ENCODE peak calls at places on chromosomes 13 and 19, in six cellular contexts. One of them, this sample, is unnamed.

GRCh38 chr19:33878912-33879810 is 82.5 kb downstream of the KCTD15 start:
- DNase-seq in B cell: no peak
- DNase-seq in spleen: peak; percentile 72
- DNase-seq in endothelial cell: no peak
- DNase-seq in left ventricle myocardium inferior: no peak
- DNase-seq in cardiac muscle cell: no peak
- DNase-seq in this sample: peak; percentile 35

GRCh38 chr13:90545070-90545840 is 802.2 kb upstream of the MIR17HG start:
- DNase-seq in spleen: no peak
- DNase-seq in endothelial cell: no peak
- DNase-seq in B cell: no peak
- DNase-seq in cardiac muscle cell: no peak
- DNase-seq in left ventricle myocardium inferior: no peak
- DNase-seq in this sample: no peak

GRCh38 chr19:9936151-9937000 is at the start of gene OLFM2:
- DNase-seq in B cell: no peak
- DNase-seq in spleen: no peak
- DNase-seq in cardiac muscle cell: peak; percentile 55
- DNase-seq in endothelial cell: peak; percentile 40
- DNase-seq in left ventricle myocardium inferior: peak; percentile 34
- DNase-seq in this sample: peak; percentile 71

GRCh38 chr19:35642798-35643254 is 1.3 kb downstream of the ETV2 start:
- DNase-seq in left ventricle myocardium inferior: no peak
- DNase-seq in B cell: no peak
- DNase-seq in spleen: no peak
- DNase-seq in cardiac muscle cell: no peak
- DNase-seq in endothelial cell: peak; percentile 55
- DNase-seq in this sample: peak; percentile 12

GRCh38 chr19:28710278-28710677 is 502.7 kb downstream of the UQCRFS1 start:
- DNase-seq in left ventricle myocardium inferior: no peak
- DNase-seq in B cell: no peak
- DNase-seq in endothelial cell: no peak
- DNase-seq in cardiac muscle cell: peak; percentile 70
- DNase-seq in spleen: no peak
- DNase-seq in this sample: no peak

GRCh38 chr13:73521970-73522549 is 463.3 kb downstream of the KLF5 start:
- DNase-seq in left ventricle myocardium inferior: no peak
- DNase-seq in endothelial cell: no peak
- DNase-seq in cardiac muscle cell: no peak
- DNase-seq in spleen: no peak
- DNase-seq in B cell: no peak
- DNase-seq in this sample: no peak

GRCh38 chr19:27776020-27776419 is 1436.9 kb downstream of the UQCRFS1 start:
- DNase-seq in spleen: no peak
- DNase-seq in left ventricle myocardium inferior: no peak
- DNase-seq in cardiac muscle cell: no peak
- DNase-seq in endothelial cell: no peak
- DNase-seq in B cell: no peak
- DNase-seq in this sample: no peak

GRCh38 chr13:50340146-50340545 is 324.9 kb downstream of the KCNRG start:
- DNase-seq in B cell: no peak
- DNase-seq in spleen: no peak
- DNase-seq in left ventricle myocardium inferior: no peak
- DNase-seq in cardiac muscle cell: no peak
- DNase-seq in endothelial cell: no peak
- DNase-seq in this sample: no peak

GRCh38 chr19:44988896-44989563 is 12.2 kb upstream of the RELB start:
- DNase-seq in cardiac muscle cell: peak; percentile 70
- DNase-seq in endothelial cell: peak; percentile 75
- DNase-seq in B cell: peak; percentile 75
- DNase-seq in left ventricle myocardium inferior: peak; percentile 40
- DNase-seq in spleen: peak; percentile 89
- DNase-seq in this sample: peak; percentile 57

GRCh38 chr19:19485161-19485997 is 30.0 kb downstream of the TSSK6 start:
- DNase-seq in left ventricle myocardium inferior: peak; percentile 45
- DNase-seq in endothelial cell: no peak
- DNase-seq in spleen: peak; percentile 78
- DNase-seq in B cell: peak; percentile 72
- DNase-seq in cardiac muscle cell: no peak
- DNase-seq in this sample: no peak

GRCh38 chr13:113009743-113010509 is 40.9 kb downstream of the MCF2L start:
- DNase-seq in cardiac muscle cell: no peak
- DNase-seq in left ventricle myocardium inferior: no peak
- DNase-seq in B cell: no peak
- DNase-seq in spleen: no peak
- DNase-seq in endothelial cell: no peak
- DNase-seq in this sample: no peak

GRCh38 chr13:32852568-32852967 is 163.7 kb upstream of the KL start:
- DNase-seq in B cell: no peak
- DNase-seq in left ventricle myocardium inferior: no peak
- DNase-seq in cardiac muscle cell: no peak
- DNase-seq in spleen: no peak
- DNase-seq in endothelial cell: no peak
- DNase-seq in this sample: no peak

GRCh38 chr13:51479199-51479523 is 26.3 kb upstream of the INTS6 start:
- DNase-seq in endothelial cell: no peak
- DNase-seq in left ventricle myocardium inferior: no peak
- DNase-seq in spleen: no peak
- DNase-seq in cardiac muscle cell: no peak
- DNase-seq in B cell: no peak
- DNase-seq in this sample: no peak

GRCh38 chr13:25440081-25440480 is 68.3 kb downstream of the ATP8A2 start:
- DNase-seq in cardiac muscle cell: no peak
- DNase-seq in left ventricle myocardium inferior: no peak
- DNase-seq in spleen: no peak
- DNase-seq in endothelial cell: no peak
- DNase-seq in B cell: no peak
- DNase-seq in this sample: no peak

GRCh38 chr13:52652170-52652979 is at the start of gene SUGT1:
- DNase-seq in B cell: peak; percentile 97
- DNase-seq in spleen: peak; percentile 100
- DNase-seq in left ventricle myocardium inferior: peak; percentile 98
- DNase-seq in cardiac muscle cell: peak; percentile 98
- DNase-seq in endothelial cell: peak; percentile 93
- DNase-seq in this sample: peak; percentile 99

GRCh38 chr19:8336072-8336569 is 6.9 kb downstream of the KANK3 start:
- DNase-seq in left ventricle myocardium inferior: no peak
- DNase-seq in spleen: peak; percentile 49
- DNase-seq in endothelial cell: no peak
- DNase-seq in cardiac muscle cell: no peak
- DNase-seq in B cell: no peak
- DNase-seq in this sample: peak; percentile 28

GRCh38 chr19:7500811-7501450 is 12.1 kb upstream of the PEX11G start:
- DNase-seq in left ventricle myocardium inferior: no peak
- DNase-seq in cardiac muscle cell: peak; percentile 78
- DNase-seq in B cell: no peak
- DNase-seq in endothelial cell: peak; percentile 72
- DNase-seq in spleen: peak; percentile 87
- DNase-seq in this sample: no peak

GRCh38 chr19:12733907-12734214 is 623 bp downstream of the TRIR start:
- DNase-seq in endothelial cell: no peak
- DNase-seq in left ventricle myocardium inferior: no peak
- DNase-seq in B cell: no peak
- DNase-seq in cardiac muscle cell: no peak
- DNase-seq in spleen: no peak
- DNase-seq in this sample: no peak

GRCh38 chr19:12730054-12730453 is 4.4 kb downstream of the TRIR start:
- DNase-seq in spleen: no peak
- DNase-seq in left ventricle myocardium inferior: no peak
- DNase-seq in cardiac muscle cell: no peak
- DNase-seq in endothelial cell: no peak
- DNase-seq in B cell: no peak
- DNase-seq in this sample: no peak

GRCh38 chr19:12731337-12731736 is 3.1 kb downstream of the TRIR start:
- DNase-seq in endothelial cell: no peak
- DNase-seq in left ventricle myocardium inferior: no peak
- DNase-seq in cardiac muscle cell: no peak
- DNase-seq in spleen: no peak
- DNase-seq in B cell: no peak
- DNase-seq in this sample: no peak

GRCh38 chr19:12736854-12737665 is at the start of gene GET3:
- DNase-seq in cardiac muscle cell: peak; percentile 98
- DNase-seq in spleen: peak; percentile 93
- DNase-seq in B cell: peak; percentile 83
- DNase-seq in left ventricle myocardium inferior: peak; percentile 85
- DNase-seq in endothelial cell: peak; percentile 83
- DNase-seq in this sample: peak; percentile 98

GRCh38 chr19:12733369-12733896 is 1.1 kb downstream of the TRIR start:
- DNase-seq in spleen: no peak
- DNase-seq in endothelial cell: no peak
- DNase-seq in cardiac muscle cell: no peak
- DNase-seq in B cell: peak; percentile 59
- DNase-seq in left ventricle myocardium inferior: no peak
- DNase-seq in this sample: peak; percentile 6
- TF ChIP-seq CTCF in spleen: no peak
- TF ChIP-seq CTCF in endothelial cell: peak; percentile 12
- TF ChIP-seq CTCF in cardiac muscle cell: peak; percentile 37
- TF ChIP-seq CTCF in B cell: peak; percentile 69
- TF ChIP-seq CTCF in left ventricle myocardium inferior: no peak
- TF ChIP-seq CTCF in this sample: no peak

GRCh38 chr13:54733639-54734038 is 1705.0 kb downstream of the OLFM4 start:
- DNase-seq in cardiac muscle cell: peak; percentile 24
- DNase-seq in B cell: no peak
- DNase-seq in left ventricle myocardium inferior: no peak
- DNase-seq in endothelial cell: peak; percentile 13
- DNase-seq in spleen: no peak
- DNase-seq in this sample: no peak
- TF ChIP-seq CTCF in cardiac muscle cell: no peak
- TF ChIP-seq CTCF in B cell: peak; percentile 3
- TF ChIP-seq CTCF in left ventricle myocardium inferior: no peak
- TF ChIP-seq CTCF in endothelial cell: no peak
- TF ChIP-seq CTCF in spleen: no peak
- TF ChIP-seq CTCF in this sample: no peak

GRCh38 chr13:69565334-69565733 is 542.3 kb upstream of the ATXN8OS start:
- DNase-seq in B cell: no peak
- DNase-seq in spleen: no peak
- DNase-seq in cardiac muscle cell: no peak
- DNase-seq in endothelial cell: peak; percentile 31
- DNase-seq in left ventricle myocardium inferior: no peak
- DNase-seq in this sample: no peak
- TF ChIP-seq CTCF in B cell: no peak
- TF ChIP-seq CTCF in spleen: no peak
- TF ChIP-seq CTCF in cardiac muscle cell: no peak
- TF ChIP-seq CTCF in endothelial cell: peak; percentile 67
- TF ChIP-seq CTCF in left ventricle myocardium inferior: no peak
- TF ChIP-seq CTCF in this sample: no peak

GRCh38 chr13:31846182-31846938 is 107.0 kb downstream of the RXFP2 start:
- DNase-seq in left ventricle myocardium inferior: peak; percentile 95
- DNase-seq in endothelial cell: peak; percentile 92
- DNase-seq in spleen: peak; percentile 93
- DNase-seq in B cell: peak; percentile 70
- DNase-seq in cardiac muscle cell: peak; percentile 97
- DNase-seq in this sample: peak; percentile 91
- TF ChIP-seq CTCF in left ventricle myocardium inferior: no peak
- TF ChIP-seq CTCF in endothelial cell: no peak
- TF ChIP-seq CTCF in spleen: no peak
- TF ChIP-seq CTCF in B cell: no peak
- TF ChIP-seq CTCF in cardiac muscle cell: no peak
- TF ChIP-seq CTCF in this sample: no peak

GRCh38 chr19:51433092-51433491 is 15.7 kb upstream of the SIGLEC10 start:
- DNase-seq in B cell: no peak
- DNase-seq in spleen: no peak
- DNase-seq in cardiac muscle cell: no peak
- DNase-seq in left ventricle myocardium inferior: no peak
- DNase-seq in endothelial cell: no peak
- DNase-seq in this sample: no peak

GRCh38 chr19:51440846-51441409 is 17.3 kb downstream of the SIGLEC8 start:
- DNase-seq in B cell: no peak
- DNase-seq in left ventricle myocardium inferior: no peak
- DNase-seq in cardiac muscle cell: no peak
- DNase-seq in endothelial cell: no peak
- DNase-seq in spleen: peak; percentile 76
- DNase-seq in this sample: no peak

GRCh38 chr19:51440052-51440451 is 18.2 kb downstream of the SIGLEC8 start:
- DNase-seq in left ventricle myocardium inferior: no peak
- DNase-seq in B cell: no peak
- DNase-seq in endothelial cell: no peak
- DNase-seq in spleen: peak; percentile 18
- DNase-seq in cardiac muscle cell: no peak
- DNase-seq in this sample: no peak

GRCh38 chr19:51441410-51442390 is 16.6 kb downstream of the SIGLEC8 start:
- DNase-seq in B cell: peak; percentile 79
- DNase-seq in endothelial cell: peak; percentile 46
- DNase-seq in cardiac muscle cell: no peak
- DNase-seq in left ventricle myocardium inferior: no peak
- DNase-seq in spleen: peak; percentile 90
- DNase-seq in this sample: peak; percentile 6

DNA sequence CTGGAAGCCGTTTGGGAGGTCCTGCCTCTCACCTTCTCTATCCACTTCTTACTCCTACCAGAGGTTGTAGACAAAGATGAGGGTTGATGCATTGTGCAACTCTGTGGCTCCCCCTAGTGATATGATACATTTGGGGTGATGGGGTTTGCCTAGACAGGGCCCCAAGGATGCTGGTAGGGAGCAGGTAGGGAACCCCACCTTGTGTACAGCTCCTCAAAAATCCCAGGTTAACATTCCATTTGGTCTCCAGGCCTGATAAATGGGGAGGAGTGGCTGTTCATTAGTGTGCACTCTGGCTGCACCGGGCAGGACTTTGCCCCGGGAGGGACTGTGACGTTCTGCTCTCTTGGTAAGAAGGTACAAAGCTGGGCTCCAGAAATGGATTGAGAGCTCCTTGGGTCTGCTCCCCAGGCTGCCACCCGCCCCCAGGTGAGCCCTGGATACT is 19.2 kb downstream of the SIGLEC8 start:
- DNase-seq in spleen: peak; percentile 57
- DNase-seq in endothelial cell: no peak
- DNase-seq in left ventricle myocardium inferior: no peak
- DNase-seq in cardiac muscle cell: peak; percentile 6
- DNase-seq in B cell: peak; percentile 54
- DNase-seq in this sample: no peak
- TF ChIP-seq CTCF in spleen: peak; percentile 4
- TF ChIP-seq CTCF in endothelial cell: no peak
- TF ChIP-seq CTCF in left ventricle myocardium inferior: peak; percentile 39
- TF ChIP-seq CTCF in cardiac muscle cell: peak; percentile 46
- TF ChIP-seq CTCF in B cell: peak; percentile 76
- TF ChIP-seq CTCF in this sample: peak; percentile 11

GRCh38 chr19:31054430-31054829 is 294.8 kb downstream of the TSHZ3 start:
- DNase-seq in cardiac muscle cell: peak; percentile 63
- DNase-seq in left ventricle myocardium inferior: peak; percentile 28
- DNase-seq in spleen: peak; percentile 63
- DNase-seq in B cell: no peak
- DNase-seq in endothelial cell: peak; percentile 52
- DNase-seq in this sample: peak; percentile 55
- TF ChIP-seq CTCF in cardiac muscle cell: peak; percentile 76
- TF ChIP-seq CTCF in left ventricle myocardium inferior: peak; percentile 59
- TF ChIP-seq CTCF in spleen: no peak
- TF ChIP-seq CTCF in B cell: no peak
- TF ChIP-seq CTCF in endothelial cell: peak; percentile 34
- TF ChIP-seq CTCF in this sample: peak; percentile 47

GRCh38 chr19:11090264-11091032 is 1.2 kb downstream of the LDLR start:
- DNase-seq in cardiac muscle cell: peak; percentile 99
- DNase-seq in endothelial cell: peak; percentile 93
- DNase-seq in spleen: peak; percentile 99
- DNase-seq in B cell: peak; percentile 84
- DNase-seq in left ventricle myocardium inferior: peak; percentile 99
- DNase-seq in this sample: peak; percentile 99
- TF ChIP-seq CTCF in cardiac muscle cell: no peak
- TF ChIP-seq CTCF in endothelial cell: no peak
- TF ChIP-seq CTCF in spleen: no peak
- TF ChIP-seq CTCF in B cell: no peak
- TF ChIP-seq CTCF in left ventricle myocardium inferior: no peak
- TF ChIP-seq CTCF in this sample: no peak

This sample was measured in thyroid gland.